ENCODE peak calls at places on chromosomes 2 and 18, in nine cellular contexts. R, Z, E, D, P, X, M, A and I are unnamed samples.

GRCh38 chr2:9439536-9439935 is 16.1 kb downstream of the CPSF3 start:
- DNase-seq in P (no peak), M (no peak), D (no peak), X (peak), Z (no peak), E (no peak), R (no peak), A (no peak), I (no peak)

GRCh38 chr2:46564811-46565241 is 85.5 kb downstream of the TMEM247 start:
- DNase-seq in Z (no peak), D (no peak), A (no peak), X (no peak), M (no peak), P (no peak), E (no peak), R (no peak), I (no peak)

GRCh38 chr2:105125428-105125827 is 87.6 kb downstream of the MRPS9 start:
- DNase-seq in P (peak), R (no peak), Z (no peak), D (no peak), A (no peak), E (no peak), M (no peak), X (no peak), I (no peak)

GRCh38 chr18:45617284-45617683 is 2.0 kb downstream of the SLC14A2 start:
- DNase-seq in Z (no peak), E (peak), D (peak), P (no peak), A (no peak), X (peak), R (peak), M (peak), I (peak)

GRCh38 chr18:34647251-34647650 is 62.8 kb upstream of the DTNA start:
- DNase-seq in M (no peak), E (no peak), R (no peak), D (no peak), X (no peak), Z (no peak), A (no peak), P (no peak), I (no peak)

GRCh38 chr2:47295133-47295980 is 107.6 kb upstream of the MSH2 start:
- DNase-seq in Z (no peak), R (no peak), X (no peak), E (no peak), D (no peak), M (no peak), A (no peak), P (no peak), I (no peak)

GRCh38 chr18:75121266-75121665 is 87.7 kb downstream of the PTGR3 start:
- DNase-seq in Z (no peak), R (peak), M (no peak), A (no peak), X (no peak), D (no peak), E (no peak), P (no peak), I (no peak)

GRCh38 chr18:51013259-51013658 is 16.8 kb upstream of the SMAD4 start:
- DNase-seq in R (no peak), M (no peak), X (no peak), D (no peak), E (no peak), P (no peak), Z (no peak), A (no peak), I (no peak)

GRCh38 chr2:66435549-66435875 is 587 bp downstream of the MEIS1 start:
- DNase-seq in Z (no peak), D (no peak), M (no peak), R (no peak), P (no peak), X (no peak), E (no peak), A (peak), I (no peak)

GRCh38 chr2:167504061-167504460 is 615.8 kb downstream of the XIRP2 start:
- DNase-seq in A (peak), D (no peak), X (no peak), R (no peak), M (no peak), E (peak), P (no peak), Z (no peak), I (no peak)

GRCh38 chr2:206217743-206218520 is 56.5 kb upstream of the ZDBF2 start:
- DNase-seq in E (no peak), Z (no peak), R (no peak), A (peak), X (no peak), P (no peak), M (no peak), D (no peak), I (peak)

GRCh38 chr2:222949073-222949472 is 88.2 kb downstream of the ACSL3 start:
- DNase-seq in E (no peak), D (no peak), X (no peak), R (no peak), A (no peak), Z (no peak), P (no peak), M (no peak), I (no peak)

GRCh38 chr2:70477473-70477872 is 76.2 kb downstream of the TGFA start:
- DNase-seq in P (no peak), Z (no peak), M (no peak), X (no peak), R (no peak), A (no peak), D (peak), E (no peak), I (no peak)

GRCh38 chr2:26068602-26069298 is 34.9 kb downstream of the RAB10 start:
- DNase-seq in Z (peak), M (no peak), D (peak), E (peak), A (peak), X (peak), P (no peak), R (no peak), I (peak)

GRCh38 chr2:143949121-143949848 is 570.6 kb downstream of the ZEB2 start:
- DNase-seq in M (no peak), R (no peak), A (no peak), Z (no peak), D (no peak), E (no peak), X (peak), P (no peak), I (no peak)

GRCh38 chr2:241108271-241109209 is 6.5 kb upstream of the MTERF4 start:
- DNase-seq in D (no peak), E (no peak), P (no peak), X (no peak), R (peak), M (no peak), A (no peak), Z (no peak), I (no peak)

GRCh38 chr18:54033087-54033486 is 191.4 kb downstream of the MBD2 start:
- DNase-seq in A (no peak), M (no peak), Z (no peak), X (no peak), R (no peak), P (no peak), E (no peak), D (no peak), I (no peak)

GRCh38 chr2:223196331-223196730 is 144.3 kb downstream of the KCNE4 start:
- DNase-seq in D (no peak), X (no peak), P (no peak), M (no peak), R (no peak), Z (no peak), A (no peak), E (no peak), I (no peak)

GRCh38 chr18:67485655-67486054 is 30.9 kb downstream of the DSEL start:
- DNase-seq in P (no peak), A (no peak), Z (no peak), D (no peak), X (no peak), M (no peak), E (no peak), R (no peak), I (no peak)

GRCh38 chr2:29223851-29224692 is 108.9 kb downstream of the CLIP4 start:
- DNase-seq in X (peak), E (peak), P (peak), A (peak), M (no peak), D (peak), Z (no peak), R (peak), I (peak)

GRCh38 chr18:59864446-59864764 is 35.4 kb upstream of the PMAIP1 start:
- DNase-seq in D (no peak), R (no peak), E (no peak), X (no peak), P (no peak), M (no peak), Z (no peak), A (no peak), I (no peak)

GRCh38 chr2:235235977-235236767 is 257.7 kb upstream of the AGAP1 start:
- DNase-seq in Z (no peak), D (no peak), P (no peak), A (peak), E (peak), X (no peak), R (no peak), M (no peak), I (no peak)

GRCh38 chr2:105390454-105390853 is 8.4 kb downstream of the FHL2 start:
- DNase-seq in E (no peak), R (no peak), P (no peak), X (no peak), A (peak), D (no peak), Z (no peak), M (no peak), I (no peak)

GRCh38 chr2:96231316-96231715 is 22.7 kb upstream of the STARD7 start:
- DNase-seq in M (no peak), X (no peak), P (no peak), E (no peak), Z (no peak), D (no peak), A (no peak), R (no peak), I (no peak)

GRCh38 chr2:234917245-234917975 is 34.4 kb upstream of the SH3BP4 start:
- DNase-seq in D (no peak), P (no peak), Z (no peak), M (no peak), E (no peak), A (no peak), R (no peak), X (no peak), I (no peak)

GRCh38 chr18:28091197-28091596 is 85.7 kb downstream of the CDH2 start:
- DNase-seq in X (no peak), Z (no peak), A (no peak), E (no peak), P (no peak), M (no peak), R (no peak), D (no peak), I (no peak)

GRCh38 chr2:236642125-236642524 is 72.5 kb downstream of the ACKR3 start:
- DNase-seq in R (peak), X (no peak), M (no peak), D (no peak), A (no peak), P (no peak), Z (no peak), E (no peak), I (no peak)

GRCh38 chr2:229096667-229097066 is 174.4 kb downstream of the PID1 start:
- DNase-seq in D (no peak), X (no peak), A (no peak), Z (no peak), M (no peak), R (no peak), P (no peak), E (no peak), I (no peak)

GRCh38 chr2:10267551-10268465 is 34.9 kb upstream of the HPCAL1 start:
- DNase-seq in X (no peak), M (peak), P (peak), A (no peak), D (peak), Z (no peak), R (peak), E (no peak), I (no peak)

GRCh38 chr2:146147448-146148012 is 1627.6 kb upstream of the ZEB2 start:
- DNase-seq in Z (no peak), R (no peak), E (peak), D (no peak), P (no peak), A (no peak), M (no peak), X (no peak), I (no peak)

GRCh38 chr2:26807788-26808460 is 22.1 kb downstream of the CENPA start:
- DNase-seq in M (no peak), D (no peak), E (no peak), P (no peak), X (peak), A (no peak), R (no peak), Z (no peak), I (no peak)

GRCh38 chr2:126041648-126042047 is 614.3 kb upstream of the GYPC start:
- DNase-seq in P (no peak), X (no peak), Z (no peak), E (no peak), R (no peak), A (no peak), M (no peak), D (no peak), I (no peak)

GRCh38 chr2:101418704-101419663 is 31.7 kb upstream of the CREG2 start:
- DNase-seq in A (peak), Z (peak), E (peak), M (no peak), P (no peak), D (peak), X (peak), R (peak), I (peak)

GRCh38 chr2:101517753-101518152 is 42.8 kb upstream of the RFX8 start:
- DNase-seq in E (peak), D (no peak), X (peak), Z (no peak), M (no peak), R (no peak), A (no peak), P (no peak), I (no peak)

GRCh38 chr2:233082934-233083755 is 23.0 kb downstream of the INPP5D start:
- DNase-seq in P (no peak), R (no peak), A (peak), M (no peak), Z (no peak), X (no peak), D (no peak), E (no peak), I (no peak)

DNA sequence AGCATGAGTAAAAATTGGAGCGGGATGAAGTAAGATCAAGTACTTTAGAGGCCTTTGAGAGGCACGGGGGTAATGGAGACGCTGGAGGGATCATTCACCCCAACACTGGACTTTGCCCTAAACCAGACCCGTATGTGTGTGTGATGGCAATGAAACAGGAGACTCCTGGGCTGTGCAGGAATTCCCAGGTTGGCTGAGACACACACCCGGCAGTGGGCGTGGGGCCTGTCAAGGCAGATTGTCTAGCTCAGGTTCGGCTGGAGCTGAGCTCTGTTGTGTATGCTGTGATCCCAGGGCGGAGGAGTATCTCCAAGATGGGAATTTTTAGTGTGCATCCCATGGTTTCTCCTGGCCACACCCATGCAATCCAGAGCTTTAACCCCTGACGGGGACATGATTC is 83.2 kb upstream of the MC2R start:
- DNase-seq in A (no peak), D (no peak), X (no peak), M (no peak), R (no peak), E (no peak), P (no peak), Z (no peak), I (no peak)
- H3K4me3 ChIP-seq in A (no peak), D (no peak), X (no peak), M (no peak), R (no peak), E (no peak), P (no peak), Z (no peak), I (no peak)

GRCh38 chr2:18378020-18378653 is 182.3 kb downstream of the RDH14 start:
- DNase-seq in A (peak), P (no peak), Z (no peak), X (peak), D (peak), E (peak), M (no peak), R (peak), I (peak)
- TF ChIP-seq CTCF in A (peak), P (no peak), Z (peak), X (peak), D (peak), E (peak), M (peak), R (peak), I (peak)

DNA sequence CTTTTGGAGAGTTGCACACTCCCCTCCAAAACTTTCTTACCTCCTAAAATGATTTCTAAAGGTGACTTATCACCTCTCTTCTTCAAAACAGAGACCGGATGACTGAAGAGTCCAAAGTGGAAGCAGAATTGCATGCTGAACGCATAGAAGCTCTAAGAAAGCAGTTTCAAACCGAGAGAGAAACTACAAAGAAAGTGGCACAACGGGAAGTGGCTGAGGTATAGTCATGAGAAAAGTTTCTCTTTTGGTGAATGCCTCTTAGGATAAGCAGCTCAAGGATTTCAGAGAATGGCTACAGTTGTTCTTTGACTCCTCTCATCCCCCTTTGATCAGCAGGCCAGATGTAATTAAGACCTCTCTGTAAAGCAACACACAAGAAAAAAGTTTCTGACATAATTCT is 73.6 kb downstream of the GTF3C3 start:
- DNase-seq in P (no peak), R (no peak), D (no peak), Z (peak), E (no peak), M (no peak), A (no peak), X (no peak), I (no peak)
- H3K4me3 ChIP-seq in P (no peak), R (no peak), D (no peak), Z (no peak), E (no peak), M (no peak), A (no peak), X (no peak), I (no peak)

GRCh38 chr2:149115781-149116180 is 77.3 kb downstream of the LYPD6B start:
- DNase-seq in X (no peak), P (no peak), D (no peak), M (no peak), R (no peak), A (no peak), Z (no peak), E (no peak), I (no peak)

GRCh38 chr2:149112068-149112467 is 73.6 kb downstream of the LYPD6B start:
- DNase-seq in R (no peak), P (no peak), M (no peak), D (no peak), Z (no peak), X (no peak), A (no peak), E (no peak), I (no peak)

GRCh38 chr2:149112713-149113112 is 74.2 kb downstream of the LYPD6B start:
- DNase-seq in M (no peak), X (no peak), E (no peak), D (no peak), A (no peak), R (no peak), Z (no peak), P (no peak), I (no peak)
- TF ChIP-seq CTCF in M (no peak), X (no peak), E (no peak), D (no peak), A (no peak), R (no peak), Z (no peak), P (no peak), I (no peak)

GRCh38 chr2:199339826-199340605 is 117.7 kb downstream of the SATB2 start:
- DNase-seq in X (peak), A (no peak), P (no peak), D (no peak), M (no peak), Z (no peak), R (no peak), E (peak), I (no peak)
- H3K4me3 ChIP-seq in X (no peak), A (no peak), P (no peak), D (no peak), M (no peak), Z (no peak), R (no peak), E (no peak), I (no peak)

GRCh38 chr18:76658627-76659026 is 163.6 kb upstream of the ZNF516 start:
- DNase-seq in R (no peak), E (no peak), D (no peak), P (no peak), M (no peak), X (no peak), Z (no peak), A (no peak), I (no peak)
- TF ChIP-seq CTCF in R (no peak), E (peak), D (no peak), P (no peak), M (no peak), X (peak), Z (peak), A (peak), I (peak)

DNA sequence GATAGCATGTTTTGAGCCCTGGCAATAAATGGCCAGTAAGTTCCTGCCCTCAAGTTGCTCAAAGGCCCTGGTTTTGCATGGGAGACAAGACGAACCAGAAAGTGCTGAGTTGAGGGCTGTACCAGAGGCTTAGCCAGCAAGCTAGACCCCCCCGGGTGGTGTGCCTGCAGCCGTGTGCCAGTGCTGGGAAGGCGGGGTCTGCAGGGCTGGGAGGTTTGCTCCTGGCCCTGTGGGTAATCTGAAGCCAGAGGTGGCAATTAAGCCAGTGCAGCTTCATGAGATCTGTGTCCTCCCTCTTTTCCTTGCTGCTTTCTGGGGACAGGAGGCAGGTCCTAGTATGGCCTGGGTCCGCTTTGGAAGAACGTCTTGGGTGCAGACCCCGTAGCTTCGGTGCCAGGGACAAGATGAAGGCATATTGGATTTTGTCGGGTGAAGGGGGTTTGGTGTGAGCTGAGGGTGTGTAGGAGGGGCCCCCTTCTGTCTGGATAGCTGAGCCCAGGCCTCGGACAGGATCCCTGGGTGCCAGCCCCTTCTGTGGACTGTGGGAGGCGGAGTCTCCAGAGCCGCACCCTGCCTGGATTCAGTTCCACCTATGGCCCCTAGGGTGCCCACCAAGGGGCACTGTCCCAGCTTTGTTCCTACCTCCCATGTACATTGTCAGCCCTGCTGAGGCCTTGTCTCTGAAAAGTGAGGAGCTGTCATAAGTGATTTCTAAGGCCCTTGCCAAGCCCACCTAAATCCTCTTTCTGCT is 15.6 kb downstream of the ATOH8 start:
- DNase-seq in D (no peak), M (peak), Z (no peak), R (no peak), A (no peak), X (no peak), P (no peak), E (no peak), I (no peak)
- H3K4me3 ChIP-seq in D (no peak), M (no peak), Z (no peak), R (no peak), A (no peak), X (no peak), P (no peak), E (no peak), I (no peak)